ENCODE peak calls at places on chromosomes 16 and 17, in ten cellular contexts. S, B, T, P, R, F, Z, I, Q and E are unnamed samples.

GRCh38 chr17:46092996-46093395 is 93.9 kb downstream of the STH start:
- DNase-seq in S (no peak), I (no peak), P (no peak), R (peak; percentile 31), F (no peak), Z (no peak), Q (no peak), B (no peak), T (no peak), E (no peak)

GRCh38 chr16:23877107-23878070 is 41.6 kb downstream of the PRKCB start:
- DNase-seq in I (no peak), B (no peak), T (peak; percentile 8), P (no peak), F (no peak), Q (no peak), Z (no peak), S (no peak), R (no peak), E (no peak)

GRCh38 chr17:51948128-51948527 is 210.4 kb downstream of the CA10 start:
- DNase-seq in Q (no peak), B (no peak), I (no peak), T (peak; percentile 58), P (no peak), F (no peak), S (no peak), Z (no peak), R (no peak), E (no peak)

GRCh38 chr17:66002063-66002585 is 189.8 kb downstream of the CEP112 start:
- DNase-seq in T (no peak), Z (no peak), I (no peak), S (no peak), F (no peak), R (no peak), Q (no peak), P (no peak), B (no peak), E (no peak)

GRCh38 chr16:48487287-48487686 is 102.1 kb upstream of the SIAH1 start:
- DNase-seq in R (peak; percentile 29), B (no peak), F (no peak), T (no peak), S (peak; percentile 40), Z (no peak), I (no peak), P (no peak), Q (no peak), E (no peak)

GRCh38 chr16:70611785-70612303 is 34.5 kb upstream of the IL34 start:
- DNase-seq in Z (no peak), F (no peak), T (no peak), P (no peak), I (no peak), R (no peak), S (no peak), B (no peak), Q (no peak), E (no peak)

GRCh38 chr17:67152824-67153223 is 92.2 kb downstream of the HELZ start:
- DNase-seq in P (no peak), T (no peak), S (no peak), F (no peak), I (no peak), B (no peak), Q (no peak), Z (no peak), R (no peak), E (no peak)

GRCh38 chr16:74199842-74200124 is 96.8 kb upstream of the PSMD7 start:
- DNase-seq in B (no peak), I (no peak), R (no peak), F (no peak), Z (no peak), T (no peak), Q (no peak), P (no peak), S (no peak), E (no peak)

GRCh38 chr17:63439682-63440081 is 6.4 kb downstream of the CYB561 start:
- DNase-seq in Z (no peak), F (no peak), R (peak; percentile 69), P (no peak), I (peak; percentile 66), B (no peak), S (peak; percentile 67), T (no peak), Q (peak; percentile 64), E (no peak)

GRCh38 chr17:61556224-61557188 is 34.5 kb downstream of the NACA2 start:
- DNase-seq in B (no peak), S (peak; percentile 8), Z (no peak), I (peak; percentile 16), T (no peak), P (no peak), Q (peak; percentile 19), R (no peak), F (no peak), E (no peak)

GRCh38 chr16:66604376-66605176 is at the start of gene CMTM3:
- DNase-seq in Z (peak; percentile 37), T (peak; percentile 80), S (peak; percentile 64), R (peak; percentile 67), F (no peak), Q (peak; percentile 56), B (peak; percentile 57), I (peak; percentile 49), P (peak; percentile 86), E (no peak)

GRCh38 chr16:3458278-3458851 is 14.9 kb downstream of the NAA60 start:
- DNase-seq in R (peak; percentile 59), T (peak; percentile 41), S (peak; percentile 50), B (peak; percentile 9), I (peak; percentile 65), Z (no peak), Q (peak; percentile 48), P (no peak), F (no peak), E (peak; percentile 37)

GRCh38 chr16:15491430-15491829 is 57.0 kb downstream of the BMERB1 start:
- DNase-seq in P (no peak), Z (no peak), S (no peak), T (no peak), R (no peak), I (no peak), F (no peak), B (no peak), Q (no peak), E (no peak)

GRCh38 chr16:49158029-49158642 is 123.5 kb downstream of the CBLN1 start:
- DNase-seq in I (no peak), B (peak; percentile 1), F (no peak), R (peak; percentile 8), Z (no peak), T (peak; percentile 66), Q (peak; percentile 6), S (peak; percentile 22), P (no peak), E (peak; percentile 53)

GRCh38 chr16:30413116-30413806 is 5.9 kb downstream of the ZNF771 start:
- DNase-seq in Q (no peak), Z (no peak), P (no peak), R (no peak), B (no peak), T (peak; percentile 56), F (no peak), I (no peak), S (no peak), E (no peak)

GRCh38 chr16:1470543-1471251 is 4.1 kb downstream of the CLCN7 start:
- DNase-seq in Q (peak; percentile 38), T (no peak), Z (no peak), I (peak; percentile 22), B (no peak), F (no peak), S (peak; percentile 39), P (no peak), R (peak; percentile 76), E (no peak)

GRCh38 chr16:3625331-3625730 is 13.9 kb upstream of the SLX4 start:
- DNase-seq in R (no peak), Z (no peak), S (no peak), Q (no peak), B (no peak), I (no peak), F (no peak), P (no peak), T (no peak), E (no peak)

GRCh38 chr17:67244621-67245072 is 349 bp downstream of the HELZ start:
- DNase-seq in Z (no peak), I (no peak), P (no peak), S (no peak), Q (no peak), R (no peak), F (no peak), B (no peak), T (no peak), E (no peak)

GRCh38 chr16:87856796-87857228 is 12.5 kb downstream of the SLC7A5 start:
- DNase-seq in P (no peak), Q (no peak), Z (no peak), R (no peak), T (no peak), F (no peak), B (no peak), I (no peak), S (no peak), E (no peak)

GRCh38 chr16:70793851-70794502 is 7.0 kb downstream of the VAC14 start:
- DNase-seq in F (no peak), Z (no peak), S (no peak), I (no peak), P (no peak), R (no peak), B (no peak), Q (no peak), T (no peak), E (no peak)